ENCODE peak calls at places on chromosomes 1 and 21, in nine cellular contexts. Y is CD8-positive, alpha-beta memory T cell; H is caudate nucleus; K is lower lobe of right lung; A is left colon; L is NCI-H1092; X is GM12891; U is NCI-H2171; F is GM10248. J is an unnamed sample.
A peak's percentile ranks its signal among the peaks of the same experiment; 100 is the strongest.

GRCh38 chr1:156428772-156429288 is 59.8 kb downstream of the RHBG start:
- DNase-seq in U (no peak), H (no peak), L (no peak), A (no peak), Y (no peak), K (no peak), F (no peak), X (no peak), J (no peak)

GRCh38 chr1:94105957-94106529 is 14.9 kb downstream of the ABCA4 start:
- DNase-seq in U (no peak), K (no peak), H (no peak), F (no peak), A (no peak), Y (no peak), L (no peak), X (peak; percentile 25), J (no peak)

GRCh38 chr1:33426906-33427305 is 4.0 kb downstream of the PHC2 start:
- DNase-seq in X (no peak), L (no peak), U (no peak), Y (no peak), K (no peak), F (no peak), A (no peak), H (no peak), J (no peak)

GRCh38 chr1:208176654-208177053 is 67.5 kb downstream of the PLXNA2 start:
- DNase-seq in F (no peak), H (no peak), U (no peak), K (no peak), A (no peak), L (no peak), Y (no peak), X (no peak), J (no peak)

GRCh38 chr1:223747838-223748335 is 35.5 kb downstream of the CAPN2 start:
- DNase-seq in Y (no peak), F (no peak), H (no peak), X (no peak), K (no peak), L (no peak), U (no peak), A (peak; percentile 56), J (no peak)

GRCh38 chr1:171869097-171869496 is 27.8 kb downstream of the DNM3 start:
- DNase-seq in K (no peak), A (peak; percentile 6), U (no peak), L (no peak), X (no peak), H (no peak), F (no peak), Y (no peak), J (no peak)

GRCh38 chr1:15233689-15234088 is 13.3 kb upstream of the FHAD1 start:
- DNase-seq in L (no peak), A (no peak), K (no peak), H (no peak), F (no peak), U (no peak), X (no peak), Y (no peak), J (no peak)

GRCh38 chr1:88451856-88452255 is 232.2 kb upstream of the PKN2 start:
- DNase-seq in U (no peak), K (no peak), Y (no peak), F (no peak), L (no peak), H (no peak), X (no peak), A (no peak), J (no peak)

GRCh38 chr21:43317959-43318358 is 109.0 kb downstream of the SIK1 start:
- DNase-seq in F (no peak), L (no peak), X (no peak), A (no peak), H (no peak), U (no peak), K (no peak), Y (no peak), J (no peak)

GRCh38 chr1:88088481-88088880 is 595.6 kb upstream of the PKN2 start:
- DNase-seq in F (no peak), A (no peak), K (no peak), U (no peak), H (no peak), Y (no peak), X (no peak), L (no peak), J (peak; percentile 14)

GRCh38 chr1:47725000-47725731 is 272.0 kb downstream of the TRABD2B start:
- DNase-seq in K (no peak), X (no peak), L (no peak), Y (no peak), F (no peak), H (no peak), U (no peak), A (no peak), J (peak; percentile 84)

GRCh38 chr1:22955146-22955545 is 17.5 kb downstream of the LACTBL1 start:
- DNase-seq in L (no peak), X (no peak), A (no peak), Y (no peak), F (no peak), H (no peak), K (no peak), U (no peak), J (no peak)

GRCh38 chr1:167054946-167055630 is 35.1 kb downstream of the GPA33 start:
- DNase-seq in H (no peak), X (no peak), F (no peak), U (no peak), K (no peak), Y (no peak), L (no peak), A (no peak), J (no peak)

GRCh38 chr1:150429805-150430204 is 57.4 kb upstream of the TARS2 start:
- DNase-seq in X (no peak), H (no peak), L (no peak), A (no peak), U (no peak), F (peak; percentile 55), Y (no peak), K (no peak), J (no peak)

GRCh38 chr1:3752400-3752945 is at the start of gene CCDC27:
- DNase-seq in H (no peak), X (no peak), L (no peak), Y (no peak), A (no peak), U (no peak), F (no peak), K (no peak), J (no peak)

GRCh38 chr1:29221296-29221695 is 9.4 kb downstream of the MECR start:
- DNase-seq in Y (no peak), H (no peak), X (no peak), U (no peak), K (no peak), F (no peak), L (no peak), A (no peak), J (no peak)

GRCh38 chr1:17561561-17561985 is 22.1 kb downstream of the ARHGEF10L start:
- DNase-seq in X (no peak), H (no peak), U (no peak), L (no peak), F (no peak), K (peak; percentile 56), Y (no peak), A (no peak), J (no peak)

GRCh38 chr1:2395245-2395644 is 3.6 kb downstream of the RER1 start:
- DNase-seq in L (no peak), A (no peak), K (no peak), X (no peak), F (no peak), H (no peak), Y (no peak), U (no peak), J (no peak)

GRCh38 chr21:45590246-45590725 is 48.0 kb upstream of the SLC19A1 start:
- DNase-seq in U (peak; percentile 9), K (peak; percentile 79), L (no peak), X (peak; percentile 95), A (peak; percentile 54), F (peak; percentile 91), Y (peak; percentile 61), H (no peak), J (peak; percentile 99)

GRCh38 chr1:17137441-17137840 is 18.2 kb upstream of the PADI2 start:
- DNase-seq in Y (no peak), X (no peak), L (no peak), K (no peak), A (no peak), U (no peak), F (no peak), H (no peak), J (no peak)

GRCh38 chr1:184260382-184260781 is 126.4 kb upstream of the C1orf21 start:
- DNase-seq in A (no peak), X (no peak), H (no peak), F (no peak), U (no peak), K (no peak), L (no peak), Y (no peak), J (no peak)

GRCh38 chr1:192835116-192835515 is 26.3 kb downstream of the RGS2 start:
- DNase-seq in L (no peak), U (no peak), H (no peak), K (no peak), X (no peak), F (no peak), A (no peak), Y (no peak), J (no peak)

GRCh38 chr1:224569276-224569675 is 46.8 kb upstream of the CNIH3 start:
- DNase-seq in K (no peak), X (no peak), U (no peak), L (no peak), F (no peak), H (no peak), A (no peak), Y (no peak), J (no peak)

GRCh38 chr1:229230136-229230892 is 40.6 kb upstream of the RAB4A start:
- DNase-seq in A (no peak), H (no peak), X (peak; percentile 24), K (no peak), U (no peak), L (no peak), Y (no peak), F (peak; percentile 52), J (no peak)

GRCh38 chr1:9746211-9746610 is 77.6 kb downstream of the CLSTN1 start:
- DNase-seq in L (no peak), Y (no peak), X (no peak), F (no peak), K (no peak), H (no peak), A (no peak), U (no peak), J (no peak)

GRCh38 chr1:145990249-145991097 is 5.9 kb downstream of the TXNIP start:
- DNase-seq in X (no peak), H (no peak), L (no peak), K (peak; percentile 63), F (no peak), A (no peak), U (no peak), Y (no peak), J (no peak)

GRCh38 chr1:83931658-83932253 is 67.2 kb downstream of the TTLL7 start:
- DNase-seq in Y (no peak), H (no peak), K (no peak), X (peak; percentile 1), F (peak; percentile 37), A (no peak), U (peak; percentile 37), L (peak; percentile 38), J (peak; percentile 48)

GRCh38 chr1:65114312-65114711 is 33.7 kb upstream of the AK4 start:
- DNase-seq in U (peak; percentile 38), L (peak; percentile 2), K (no peak), A (no peak), Y (no peak), H (no peak), X (no peak), F (no peak), J (no peak)

GRCh38 chr1:182392045-182393028 is 747 bp upstream of the GLUL start:
- DNase-seq in K (peak; percentile 78), L (peak; percentile 90), U (peak; percentile 89), F (peak; percentile 29), X (no peak), H (peak; percentile 19), A (peak; percentile 68), Y (no peak), J (no peak)

GRCh38 chr1:56433056-56433577 is 146.2 kb downstream of the PLPP3 start:
- DNase-seq in Y (no peak), X (no peak), L (no peak), H (no peak), A (no peak), F (no peak), U (no peak), K (no peak), J (no peak)

GRCh38 chr1:230011333-230012092 is 55.5 kb upstream of the GALNT2 start:
- DNase-seq in H (no peak), X (no peak), U (no peak), L (no peak), Y (no peak), A (no peak), K (no peak), F (no peak), J (no peak)